ENCODE peak calls at places on chromosomes 2 and 18, in five cellular contexts. R is HFFc6, U is mammary epithelial cell, L is nephron progenitor cell, S is substantia nigra. P is an unnamed sample.

GRCh38 chr2:66389651-66390131 is 45.2 kb upstream of the MEIS1 start:
- DNase-seq in R (no peak), S (no peak), L (no peak), U (peak), P (no peak)

GRCh38 chr2:96551605-96552283 is 15.2 kb downstream of the ARID5A start:
- DNase-seq in S (no peak), L (no peak), R (no peak), U (no peak), P (no peak)

GRCh38 chr18:48702346-48703032 is 163.7 kb downstream of the CTIF start:
- DNase-seq in L (no peak), U (no peak), S (no peak), R (no peak), P (no peak)

GRCh38 chr2:88919087-88919738 is 227.7 kb downstream of the RPIA start:
- DNase-seq in S (no peak), L (no peak), U (no peak), R (peak), P (no peak)

GRCh38 chr2:121184248-121184862 is 100.6 kb downstream of the TFCP2L1 start:
- DNase-seq in L (no peak), U (no peak), S (no peak), R (no peak), P (no peak)

GRCh38 chr18:41992066-41992465 is 37.0 kb downstream of the PIK3C3 start:
- DNase-seq in R (no peak), U (no peak), S (no peak), L (no peak), P (no peak)

GRCh38 chr18:74196220-74197119 is 48.1 kb downstream of the TIMM21 start:
- DNase-seq in U (peak), R (peak), S (no peak), L (peak), P (peak)

GRCh38 chr2:113200236-113200635 is 26.5 kb downstream of the PSD4 start:
- DNase-seq in U (no peak), R (no peak), S (no peak), L (no peak), P (no peak)

GRCh38 chr2:41717883-41718282 is 329.9 kb upstream of the PKDCC start:
- DNase-seq in L (no peak), U (peak), R (no peak), S (no peak), P (no peak)

GRCh38 chr2:38590053-38590452 is 12.7 kb downstream of the HNRNPLL start:
- DNase-seq in L (no peak), S (no peak), U (no peak), R (no peak), P (no peak)

GRCh38 chr2:131006561-131006960 is 86.7 kb downstream of the FAM168B start:
- DNase-seq in R (no peak), U (no peak), L (no peak), S (no peak), P (no peak)

GRCh38 chr2:145199832-145200231 is 679.9 kb upstream of the ZEB2 start:
- DNase-seq in U (no peak), L (no peak), R (no peak), S (no peak), P (no peak)

GRCh38 chr2:96873651-96874096 is 3.8 kb upstream of the SEMA4C start:
- DNase-seq in S (no peak), L (no peak), U (no peak), R (no peak), P (no peak)

GRCh38 chr2:45922577-45922988 is 271.1 kb downstream of the PRKCE start:
- DNase-seq in R (peak), L (no peak), U (no peak), S (no peak), P (no peak)

GRCh38 chr2:54728669-54729120 is 5.2 kb downstream of the EML6 start:
- DNase-seq in L (no peak), R (peak), U (peak), S (no peak), P (no peak)

GRCh38 chr18:79818036-79818435 is 20.3 kb downstream of the KCNG2 start:
- DNase-seq in U (no peak), R (no peak), L (no peak), S (no peak), P (no peak)

P was measured in neural crest cell.